ENCODE peak calls at places on chromosomes 7 and 10, in eight cellular contexts. Z, D, U, Q, E, F, Y and M are unnamed samples.

GRCh38 chr10:33239257-33239656 is 95.2 kb downstream of the NRP1 start:
- DNase-seq in Z (no peak), D (no peak), U (no peak), Q (no peak), E (no peak), F (no peak), Y (no peak), M (no peak)

GRCh38 chr7:57425969-57426628 is 23.9 kb upstream of the ZNF716 start:
- DNase-seq in Z (no peak), D (no peak), U (no peak), Q (no peak), E (no peak), F (no peak), Y (no peak), M (no peak)

GRCh38 chr10:89549510-89549909 is 14.1 kb upstream of the SLC16A12 start:
- DNase-seq in Z (no peak), D (no peak), U (no peak), Q (no peak), E (no peak), F (no peak), Y (no peak), M (no peak)

GRCh38 chr7:101554584-101555268 is 74.4 kb downstream of the MYL10 start:
- DNase-seq in Z (no peak), D (no peak), U (no peak), Q (no peak), E (no peak), F (peak), Y (no peak), M (no peak)

GRCh38 chr7:149642579-149642978 is 130.8 kb downstream of the ZNF467 start:
- DNase-seq in Z (no peak), D (peak), U (no peak), Q (no peak), E (no peak), F (no peak), Y (peak), M (no peak)

GRCh38 chr10:93547522-93547921 is 18.9 kb upstream of the FFAR4 start:
- DNase-seq in Z (no peak), D (no peak), U (no peak), Q (no peak), E (no peak), F (no peak), Y (no peak), M (no peak)

GRCh38 chr7:87934699-87935372 is 785 bp downstream of the ADAM22 start:
- DNase-seq in Z (peak), D (no peak), U (peak), Q (peak), E (no peak), F (no peak), Y (no peak), M (no peak)

GRCh38 chr10:51366044-51366443 is 291.8 kb downstream of the PRKG1 start:
- DNase-seq in Z (no peak), D (peak), U (no peak), Q (peak), E (no peak), F (peak), Y (no peak), M (no peak)

DNA sequence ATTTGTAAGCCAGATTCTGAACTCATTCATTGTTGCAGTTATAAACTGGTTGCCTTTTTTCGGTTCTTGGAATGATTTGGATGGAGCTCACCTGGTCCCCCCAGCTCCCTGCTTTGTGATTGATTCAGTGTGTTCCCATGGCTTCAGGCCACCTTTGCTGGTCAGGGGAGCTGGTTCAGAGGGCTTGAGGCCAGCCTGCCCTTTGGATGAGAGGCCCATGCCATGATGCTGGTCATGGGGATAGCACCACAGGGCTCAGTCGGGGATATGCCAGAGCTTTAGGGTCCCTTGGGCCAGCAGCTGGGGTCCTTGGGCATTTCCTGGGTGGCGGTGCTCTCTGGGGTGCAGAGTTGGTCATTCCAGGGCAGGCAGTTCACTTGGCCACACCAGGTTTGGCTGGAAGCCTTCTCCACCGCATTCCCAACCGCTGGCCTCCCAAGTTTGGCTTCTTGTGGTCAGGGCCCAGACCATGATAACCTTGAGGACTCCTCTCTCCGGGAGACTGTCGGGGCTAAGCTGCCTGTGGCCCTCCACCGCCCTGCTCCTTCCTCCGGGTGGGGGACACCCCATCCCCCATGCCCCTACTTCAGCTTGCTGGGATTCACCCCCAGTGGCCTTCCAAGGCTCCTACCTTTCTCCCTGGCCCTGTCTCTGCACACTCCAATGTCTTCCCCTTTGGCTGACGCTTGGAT is 65.1 kb downstream of the MGMT start:
- DNase-seq in Z (peak), D (no peak), U (no peak), Q (peak), E (no peak), F (no peak), Y (no peak), M (no peak)
- H3K27ac ChIP-seq in Z (no peak), D (no peak), U (no peak), Q (no peak), E (no peak), F (no peak), Y (no peak), M (no peak)

DNA sequence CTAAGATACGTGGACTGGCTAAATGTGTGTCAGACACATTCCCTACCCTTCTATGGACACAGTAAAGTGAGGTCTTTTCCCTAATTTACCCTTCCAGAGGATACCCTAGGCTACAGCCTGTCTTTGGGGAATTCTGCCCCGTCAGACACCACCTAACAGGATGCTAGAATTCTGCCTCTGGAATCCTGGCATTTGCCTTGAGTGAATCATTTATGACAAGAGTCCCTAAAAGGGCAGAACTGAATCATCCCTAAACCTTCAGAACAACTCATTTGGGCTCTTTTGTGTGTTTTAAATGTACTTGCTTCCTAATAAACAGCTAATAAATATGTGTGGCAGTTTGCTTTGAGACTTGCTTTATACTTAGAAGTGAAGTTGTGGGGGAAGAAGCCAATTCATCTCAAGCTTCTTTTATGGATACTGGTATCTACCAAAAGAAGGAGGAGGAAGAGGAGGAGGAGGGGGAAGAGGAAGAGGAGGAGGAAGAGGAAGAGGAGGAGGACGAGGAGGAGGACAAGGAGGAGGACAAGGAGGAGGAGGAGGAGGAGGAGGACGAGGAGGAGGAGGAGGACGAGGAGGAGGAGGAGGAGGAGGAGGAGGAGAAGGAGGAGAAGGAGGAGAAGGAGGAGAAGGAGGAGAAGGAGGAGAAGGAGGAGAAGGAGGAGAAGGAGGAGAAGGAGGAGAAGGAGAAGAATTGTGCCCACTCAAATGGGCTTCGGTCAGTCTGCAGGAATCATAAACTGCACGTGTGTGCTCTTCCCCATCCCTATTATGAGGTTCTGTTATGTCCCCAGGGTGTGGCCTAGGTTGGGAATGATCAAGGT is 27.1 kb downstream of the PARP12 start:
- DNase-seq in Z (peak), D (no peak), U (peak), Q (peak), E (no peak), F (no peak), Y (no peak), M (no peak)
- H3K27ac ChIP-seq in Z (no peak), D (no peak), U (peak), Q (no peak), E (no peak), F (peak), Y (no peak), M (no peak)

GRCh38 chr7:27145167-27145883 is 1.8 kb upstream of the HOXA5 start:
- DNase-seq in Z (no peak), D (no peak), U (no peak), Q (no peak), E (no peak), F (no peak), Y (no peak), M (no peak)
- H3K27ac ChIP-seq in Z (no peak), D (no peak), U (peak), Q (no peak), E (no peak), F (peak), Y (no peak), M (no peak)

GRCh38 chr7:28684729-28685211 is 272.5 kb downstream of the CREB5 start:
- DNase-seq in Z (no peak), D (no peak), U (no peak), Q (no peak), E (no peak), F (no peak), Y (no peak), M (no peak)
- H3K27ac ChIP-seq in Z (no peak), D (peak), U (peak), Q (no peak), E (no peak), F (peak), Y (peak), M (peak)

GRCh38 chr10:16943301-16944080 is 126.3 kb upstream of the RSU1 start:
- DNase-seq in Z (no peak), D (no peak), U (peak), Q (peak), E (no peak), F (no peak), Y (no peak), M (no peak)

GRCh38 chr10:16944961-16945360 is 127.7 kb upstream of the RSU1 start:
- DNase-seq in Z (no peak), D (no peak), U (peak), Q (no peak), E (no peak), F (no peak), Y (no peak), M (no peak)

GRCh38 chr10:16942361-16943078 is 125.3 kb upstream of the RSU1 start:
- DNase-seq in Z (peak), D (no peak), U (no peak), Q (no peak), E (no peak), F (no peak), Y (no peak), M (no peak)

GRCh38 chr10:16945566-16945965 is 128.3 kb upstream of the RSU1 start:
- DNase-seq in Z (no peak), D (no peak), U (no peak), Q (no peak), E (no peak), F (no peak), Y (no peak), M (no peak)

GRCh38 chr10:16944081-16944922 is 127.1 kb upstream of the RSU1 start:
- DNase-seq in Z (peak), D (no peak), U (peak), Q (peak), E (no peak), F (peak), Y (no peak), M (no peak)
- H3K27ac ChIP-seq in Z (no peak), D (peak), U (peak), Q (no peak), E (no peak), F (peak), Y (peak), M (no peak)